ENCODE peak calls at places on chromosomes 5 and 9, in four cellular contexts. One of them, this sample, is unnamed.

GRCh38 chr9:96241391-96241809 is 60.6 kb downstream of the HSD17B3 start:
- DNase-seq in K562: no peak
- DNase-seq in A549: no peak
- DNase-seq in HepG2: no peak
- DNase-seq in this sample: no peak

GRCh38 chr9:132424857-132425702 is 15.1 kb downstream of the CFAP77 start:
- DNase-seq in HepG2: no peak
- DNase-seq in A549: no peak
- DNase-seq in K562: no peak
- DNase-seq in this sample: no peak

GRCh38 chr5:150454492-150455229 is 5.1 kb upstream of the RPS14 start:
- DNase-seq in HepG2: no peak
- DNase-seq in K562: no peak
- DNase-seq in A549: no peak
- DNase-seq in this sample: no peak

GRCh38 chr5:169873642-169874041 is 106.7 kb downstream of the INSYN2B start:
- DNase-seq in A549: no peak
- DNase-seq in HepG2: no peak
- DNase-seq in K562: no peak
- DNase-seq in this sample: no peak

GRCh38 chr9:101791938-101792337 is 53.5 kb upstream of the GRIN3A start:
- DNase-seq in K562: peak
- DNase-seq in HepG2: peak
- DNase-seq in A549: peak
- DNase-seq in this sample: peak

GRCh38 chr5:56480305-56481146 is 247.4 kb upstream of the ANKRD55 start:
- DNase-seq in HepG2: peak
- DNase-seq in A549: no peak
- DNase-seq in K562: no peak
- DNase-seq in this sample: no peak

GRCh38 chr9:95283678-95284077 is 33.8 kb downstream of the FANCC start:
- DNase-seq in K562: no peak
- DNase-seq in HepG2: no peak
- DNase-seq in A549: no peak
- DNase-seq in this sample: no peak

GRCh38 chr9:12776775-12777055 is 1.9 kb downstream of the LURAP1L start:
- DNase-seq in HepG2: no peak
- DNase-seq in A549: no peak
- DNase-seq in K562: no peak
- DNase-seq in this sample: no peak

GRCh38 chr9:90107021-90107771 is 502.4 kb downstream of the GADD45G start:
- DNase-seq in K562: no peak
- DNase-seq in HepG2: no peak
- DNase-seq in A549: peak
- DNase-seq in this sample: no peak

GRCh38 chr5:72427488-72428437 is 79.4 kb downstream of the ZNF366 start:
- DNase-seq in HepG2: no peak
- DNase-seq in A549: no peak
- DNase-seq in K562: no peak
- DNase-seq in this sample: no peak

DNA sequence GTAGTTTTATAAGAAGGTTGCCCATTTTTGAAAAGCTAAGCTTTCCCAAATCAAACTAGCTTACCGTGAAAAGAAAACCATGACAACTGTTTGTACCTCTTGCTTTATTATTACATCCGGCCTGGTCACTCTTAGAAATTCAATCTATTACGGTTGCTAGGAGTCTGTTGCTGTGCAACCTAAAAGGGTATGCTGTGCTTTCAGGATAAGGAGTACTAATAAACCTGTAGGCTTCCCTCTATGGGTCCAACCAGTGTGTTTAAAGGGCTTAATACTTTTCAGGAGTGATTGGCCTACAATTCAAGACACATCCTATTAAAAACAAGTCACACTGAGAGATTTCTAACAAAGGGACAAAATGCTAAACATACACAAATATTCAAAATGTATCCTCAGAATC is 27.1 kb downstream of the RFX3 start:
- DNase-seq in K562: no peak
- DNase-seq in HepG2: no peak
- DNase-seq in A549: no peak
- DNase-seq in this sample: no peak
- TF ChIP-seq CTCF in K562: no peak
- TF ChIP-seq CTCF in HepG2: no peak
- TF ChIP-seq CTCF in A549: no peak
- TF ChIP-seq CTCF in this sample: no peak

GRCh38 chr5:109318455-109319108 is 91.2 kb downstream of the PJA2 start:
- DNase-seq in HepG2: peak
- DNase-seq in K562: no peak
- DNase-seq in A549: no peak
- DNase-seq in this sample: no peak

GRCh38 chr5:109315245-109315644 is 94.5 kb downstream of the PJA2 start:
- DNase-seq in A549: no peak
- DNase-seq in HepG2: no peak
- DNase-seq in K562: no peak
- DNase-seq in this sample: no peak

GRCh38 chr5:109313123-109313522 is 96.7 kb downstream of the PJA2 start:
- DNase-seq in A549: no peak
- DNase-seq in K562: no peak
- DNase-seq in HepG2: no peak
- DNase-seq in this sample: no peak

GRCh38 chr5:109319351-109319750 is 90.4 kb downstream of the PJA2 start:
- DNase-seq in A549: no peak
- DNase-seq in K562: no peak
- DNase-seq in HepG2: no peak
- DNase-seq in this sample: no peak

GRCh38 chr5:109316631-109317030 is 93.1 kb downstream of the PJA2 start:
- DNase-seq in A549: no peak
- DNase-seq in K562: no peak
- DNase-seq in HepG2: no peak
- DNase-seq in this sample: no peak
- TF ChIP-seq USF2 in A549: peak
- TF ChIP-seq USF2 in K562: peak
- TF ChIP-seq USF2 in HepG2: no peak
- TF ChIP-seq USF2 in this sample: no peak

GRCh38 chr5:139415221-139415861 is 11.5 kb upstream of the SPATA24 start:
- DNase-seq in K562: no peak
- DNase-seq in A549: no peak
- DNase-seq in HepG2: no peak
- DNase-seq in this sample: no peak

GRCh38 chr5:139416651-139417050 is 12.8 kb upstream of the SPATA24 start:
- DNase-seq in A549: no peak
- DNase-seq in HepG2: no peak
- DNase-seq in K562: no peak
- DNase-seq in this sample: no peak

GRCh38 chr5:139415869-139416268 is 12.0 kb upstream of the SPATA24 start:
- DNase-seq in HepG2: no peak
- DNase-seq in K562: no peak
- DNase-seq in A549: no peak
- DNase-seq in this sample: no peak

GRCh38 chr5:139418804-139419203 is 14.9 kb upstream of the SPATA24 start:
- DNase-seq in HepG2: no peak
- DNase-seq in A549: no peak
- DNase-seq in K562: no peak
- DNase-seq in this sample: no peak

GRCh38 chr5:139417214-139417613 is 13.3 kb upstream of the SPATA24 start:
- DNase-seq in HepG2: no peak
- DNase-seq in K562: no peak
- DNase-seq in A549: no peak
- DNase-seq in this sample: no peak
- TF ChIP-seq RNF2 in HepG2: no peak
- TF ChIP-seq RNF2 in K562: no peak
- TF ChIP-seq RNF2 in A549: no peak
- TF ChIP-seq RNF2 in this sample: no peak

GRCh38 chr9:97632992-97633858 is at the start of the genes NCBP1 and TSTD2:
- DNase-seq in HepG2: peak
- DNase-seq in A549: peak
- DNase-seq in K562: peak
- DNase-seq in this sample: peak
- TF ChIP-seq CTCF in HepG2: peak
- TF ChIP-seq CTCF in A549: no peak
- TF ChIP-seq CTCF in K562: no peak
- TF ChIP-seq CTCF in this sample: no peak

DNA sequence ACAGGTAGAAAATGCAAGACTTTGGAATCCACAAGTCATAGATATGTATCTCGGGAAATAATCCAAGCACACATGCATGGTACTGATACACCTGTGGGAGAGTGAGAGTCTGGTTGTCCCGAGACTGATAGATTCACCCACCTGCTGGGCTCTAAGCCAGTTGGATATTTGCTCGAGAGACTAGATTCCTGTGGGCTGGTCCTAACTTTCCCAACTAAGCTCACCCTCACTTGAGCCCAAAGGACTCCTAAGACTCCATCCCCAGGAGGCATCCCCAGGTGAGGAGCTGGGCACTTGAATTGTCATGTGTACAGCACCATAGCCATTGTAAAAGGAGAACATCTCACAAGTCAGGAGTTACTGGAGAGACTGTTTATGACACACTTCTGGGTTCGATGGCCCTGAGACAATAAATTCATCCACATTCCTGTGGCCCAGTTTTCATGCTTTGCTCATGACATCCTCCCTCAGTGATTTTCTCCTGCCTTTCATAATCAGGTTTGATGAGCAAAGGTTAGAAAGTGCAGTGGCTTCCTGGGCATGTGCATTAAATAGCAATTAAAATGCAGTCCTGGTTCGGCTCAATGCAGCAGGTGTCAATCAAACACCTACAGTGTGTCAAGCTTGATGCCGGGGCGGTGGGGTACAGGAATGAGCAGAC is 18.1 kb downstream of the SLC1A1 start:
- DNase-seq in A549: no peak
- DNase-seq in HepG2: no peak
- DNase-seq in K562: no peak
- DNase-seq in this sample: no peak
- TF ChIP-seq USF2 in A549: no peak
- TF ChIP-seq USF2 in HepG2: no peak
- TF ChIP-seq USF2 in K562: no peak
- TF ChIP-seq USF2 in this sample: no peak

This sample was measured in H1.